ENCODE peak calls at places on chromosomes 6 and 20, in five cellular contexts. Y is ureter; O is activated CD8-positive, alpha-beta memory T cell treated with anti-CD3 and anti-CD28 coated beads for 48 hours; N is NCI-H774; D is astrocyte of the spinal cord. X is an unnamed sample.

GRCh38 chr6:41367700-41368099 is 32.3 kb downstream of the NCR2 start:
- DNase-seq in D (peak), O (no peak), Y (no peak), N (peak), X (peak)

GRCh38 chr6:166556871-166557322 is 29.6 kb downstream of the RAMACL start:
- DNase-seq in D (peak), Y (peak), O (no peak), N (peak), X (peak)

GRCh38 chr20:15171016-15171415 is 833.6 kb upstream of the FLRT3 start:
- DNase-seq in D (no peak), Y (no peak), N (no peak), O (no peak), X (no peak)

GRCh38 chr6:25173232-25173631 is 105.9 kb upstream of the CARMIL1 start:
- DNase-seq in Y (no peak), N (no peak), D (no peak), O (no peak), X (no peak)

GRCh38 chr20:17761612-17762011 is 61.8 kb downstream of the BANF2 start:
- DNase-seq in N (no peak), D (no peak), Y (no peak), O (no peak), X (no peak)

GRCh38 chr6:2158596-2159271 is 86.7 kb downstream of the GMDS start:
- DNase-seq in D (peak), Y (no peak), O (no peak), N (no peak), X (no peak)

GRCh38 chr6:21158149-21158548 is 435.4 kb upstream of the SOX4 start:
- DNase-seq in Y (no peak), D (no peak), N (no peak), O (no peak), X (no peak)

GRCh38 chr20:57848282-57848681 is 138.5 kb upstream of the PMEPA1 start:
- DNase-seq in D (no peak), N (no peak), Y (no peak), O (no peak), X (no peak)

GRCh38 chr20:37821691-37822655 is 81.0 kb upstream of the VSTM2L start:
- DNase-seq in Y (no peak), O (no peak), N (no peak), D (peak), X (no peak)

GRCh38 chr6:32216998-32217397 is 6.9 kb downstream of the NOTCH4 start:
- DNase-seq in N (no peak), D (no peak), Y (no peak), O (no peak), X (no peak)

GRCh38 chr6:84739866-84740208 is 24.6 kb downstream of the TBX18 start:
- DNase-seq in D (no peak), N (no peak), Y (no peak), O (no peak), X (no peak)

GRCh38 chr6:99026135-99026534 is 78.4 kb upstream of the FBXL4 start:
- DNase-seq in Y (no peak), O (no peak), D (no peak), N (no peak), X (no peak)

GRCh38 chr20:50165687-50166554 is 12.4 kb upstream of the PEDS1 start:
- DNase-seq in Y (peak), N (peak), D (peak), O (peak), X (peak)

GRCh38 chr6:456887-457286 is 65.3 kb downstream of the IRF4 start:
- DNase-seq in O (no peak), Y (no peak), D (no peak), N (no peak), X (no peak)

X was measured in T47D.